ENCODE peak calls at places on chromosomes 5 and 9, in nine cellular contexts. One of them, this sample, is unnamed.

GRCh38 chr9:71036501-71036900 is 84.9 kb downstream of the TRPM3 start:
- DNase-seq in NCI-H2171 treated with DMSO at 0.1 percent for 48 hours: peak
- DNase-seq in substantia nigra: no peak
- DNase-seq in T-helper 9 cell: no peak
- DNase-seq in GM12865: no peak
- DNase-seq in NCI-H1092 treated with DMSO at 0.1 percent for 48 hours: peak
- DNase-seq in EL: peak
- DNase-seq in sigmoid colon: no peak
- DNase-seq in suprapubic skin: no peak
- DNase-seq in this sample: no peak

GRCh38 chr5:67350600-67351315 is 154.2 kb upstream of the CD180 start:
- DNase-seq in NCI-H2171 treated with DMSO at 0.1 percent for 48 hours: peak
- DNase-seq in substantia nigra: no peak
- DNase-seq in T-helper 9 cell: no peak
- DNase-seq in GM12865: no peak
- DNase-seq in NCI-H1092 treated with DMSO at 0.1 percent for 48 hours: peak
- DNase-seq in EL: no peak
- DNase-seq in sigmoid colon: peak
- DNase-seq in suprapubic skin: no peak
- DNase-seq in this sample: no peak

GRCh38 chr5:137995077-137995746 is 37.7 kb downstream of the FAM13B start:
- DNase-seq in NCI-H2171 treated with DMSO at 0.1 percent for 48 hours: no peak
- DNase-seq in substantia nigra: no peak
- DNase-seq in T-helper 9 cell: no peak
- DNase-seq in GM12865: no peak
- DNase-seq in NCI-H1092 treated with DMSO at 0.1 percent for 48 hours: no peak
- DNase-seq in EL: peak
- DNase-seq in sigmoid colon: no peak
- DNase-seq in suprapubic skin: no peak
- DNase-seq in this sample: no peak

GRCh38 chr5:34535944-34536628 is 120.0 kb upstream of the RAI14 start:
- DNase-seq in NCI-H2171 treated with DMSO at 0.1 percent for 48 hours: no peak
- DNase-seq in substantia nigra: no peak
- DNase-seq in T-helper 9 cell: no peak
- DNase-seq in GM12865: no peak
- DNase-seq in NCI-H1092 treated with DMSO at 0.1 percent for 48 hours: no peak
- DNase-seq in EL: no peak
- DNase-seq in sigmoid colon: no peak
- DNase-seq in suprapubic skin: no peak
- DNase-seq in this sample: no peak

GRCh38 chr9:86082870-86083269 is 16.5 kb downstream of the GOLM1 start:
- DNase-seq in NCI-H2171 treated with DMSO at 0.1 percent for 48 hours: peak
- DNase-seq in substantia nigra: no peak
- DNase-seq in T-helper 9 cell: no peak
- DNase-seq in GM12865: no peak
- DNase-seq in NCI-H1092 treated with DMSO at 0.1 percent for 48 hours: peak
- DNase-seq in EL: no peak
- DNase-seq in sigmoid colon: no peak
- DNase-seq in suprapubic skin: no peak
- DNase-seq in this sample: no peak

GRCh38 chr5:106258591-106259125 is 1412.1 kb downstream of the EFNA5 start:
- DNase-seq in NCI-H2171 treated with DMSO at 0.1 percent for 48 hours: no peak
- DNase-seq in substantia nigra: no peak
- DNase-seq in T-helper 9 cell: no peak
- DNase-seq in GM12865: no peak
- DNase-seq in NCI-H1092 treated with DMSO at 0.1 percent for 48 hours: no peak
- DNase-seq in EL: no peak
- DNase-seq in sigmoid colon: no peak
- DNase-seq in suprapubic skin: no peak
- DNase-seq in this sample: no peak

GRCh38 chr9:95383198-95383673 is 65.7 kb upstream of the FANCC start:
- DNase-seq in NCI-H2171 treated with DMSO at 0.1 percent for 48 hours: no peak
- DNase-seq in substantia nigra: no peak
- DNase-seq in T-helper 9 cell: no peak
- DNase-seq in GM12865: no peak
- DNase-seq in NCI-H1092 treated with DMSO at 0.1 percent for 48 hours: no peak
- DNase-seq in EL: peak
- DNase-seq in sigmoid colon: no peak
- DNase-seq in suprapubic skin: no peak
- DNase-seq in this sample: no peak

GRCh38 chr5:90793183-90793582 is 234.6 kb downstream of the ADGRV1 start:
- DNase-seq in NCI-H2171 treated with DMSO at 0.1 percent for 48 hours: no peak
- DNase-seq in substantia nigra: no peak
- DNase-seq in T-helper 9 cell: no peak
- DNase-seq in GM12865: no peak
- DNase-seq in NCI-H1092 treated with DMSO at 0.1 percent for 48 hours: no peak
- DNase-seq in EL: no peak
- DNase-seq in sigmoid colon: no peak
- DNase-seq in suprapubic skin: no peak
- DNase-seq in this sample: no peak

GRCh38 chr9:21144620-21145019 is 3.0 kb upstream of the IFNW1 start:
- DNase-seq in NCI-H2171 treated with DMSO at 0.1 percent for 48 hours: no peak
- DNase-seq in substantia nigra: no peak
- DNase-seq in T-helper 9 cell: no peak
- DNase-seq in GM12865: peak
- DNase-seq in NCI-H1092 treated with DMSO at 0.1 percent for 48 hours: no peak
- DNase-seq in EL: no peak
- DNase-seq in sigmoid colon: no peak
- DNase-seq in suprapubic skin: no peak
- DNase-seq in this sample: no peak

GRCh38 chr5:36875789-36876388 is 680 bp upstream of the NIPBL start:
- DNase-seq in NCI-H2171 treated with DMSO at 0.1 percent for 48 hours: peak
- DNase-seq in substantia nigra: peak
- DNase-seq in T-helper 9 cell: peak
- DNase-seq in GM12865: peak
- DNase-seq in NCI-H1092 treated with DMSO at 0.1 percent for 48 hours: peak
- DNase-seq in EL: peak
- DNase-seq in sigmoid colon: peak
- DNase-seq in suprapubic skin: peak
- DNase-seq in this sample: peak

GRCh38 chr9:1083325-1083913 is 33.3 kb downstream of the DMRT2 start:
- DNase-seq in NCI-H2171 treated with DMSO at 0.1 percent for 48 hours: peak
- DNase-seq in substantia nigra: peak
- DNase-seq in T-helper 9 cell: no peak
- DNase-seq in GM12865: no peak
- DNase-seq in NCI-H1092 treated with DMSO at 0.1 percent for 48 hours: no peak
- DNase-seq in EL: peak
- DNase-seq in sigmoid colon: no peak
- DNase-seq in suprapubic skin: peak
- DNase-seq in this sample: no peak

GRCh38 chr5:16502866-16503265 is 37.3 kb upstream of the ZNF622 start:
- DNase-seq in NCI-H2171 treated with DMSO at 0.1 percent for 48 hours: no peak
- DNase-seq in substantia nigra: no peak
- DNase-seq in T-helper 9 cell: no peak
- DNase-seq in GM12865: no peak
- DNase-seq in NCI-H1092 treated with DMSO at 0.1 percent for 48 hours: no peak
- DNase-seq in EL: peak
- DNase-seq in sigmoid colon: no peak
- DNase-seq in suprapubic skin: no peak
- DNase-seq in this sample: no peak

GRCh38 chr5:27706832-27707231 is 668.4 kb upstream of the CDH9 start:
- DNase-seq in NCI-H2171 treated with DMSO at 0.1 percent for 48 hours: no peak
- DNase-seq in substantia nigra: no peak
- DNase-seq in T-helper 9 cell: no peak
- DNase-seq in GM12865: no peak
- DNase-seq in NCI-H1092 treated with DMSO at 0.1 percent for 48 hours: no peak
- DNase-seq in EL: no peak
- DNase-seq in sigmoid colon: no peak
- DNase-seq in suprapubic skin: no peak
- DNase-seq in this sample: no peak

GRCh38 chr5:119943148-119943547 is 313.8 kb downstream of the FAM170A start:
- DNase-seq in NCI-H2171 treated with DMSO at 0.1 percent for 48 hours: no peak
- DNase-seq in substantia nigra: no peak
- DNase-seq in T-helper 9 cell: no peak
- DNase-seq in GM12865: no peak
- DNase-seq in NCI-H1092 treated with DMSO at 0.1 percent for 48 hours: no peak
- DNase-seq in EL: peak
- DNase-seq in sigmoid colon: no peak
- DNase-seq in suprapubic skin: no peak
- DNase-seq in this sample: no peak

GRCh38 chr9:121699271-121700164 is 48.1 kb downstream of the DAB2IP start:
- DNase-seq in NCI-H2171 treated with DMSO at 0.1 percent for 48 hours: no peak
- DNase-seq in substantia nigra: no peak
- DNase-seq in T-helper 9 cell: no peak
- DNase-seq in GM12865: peak
- DNase-seq in NCI-H1092 treated with DMSO at 0.1 percent for 48 hours: peak
- DNase-seq in EL: peak
- DNase-seq in sigmoid colon: peak
- DNase-seq in suprapubic skin: peak
- DNase-seq in this sample: peak

GRCh38 chr5:177453852-177454396 is 7.3 kb downstream of the PRR7 start:
- DNase-seq in NCI-H2171 treated with DMSO at 0.1 percent for 48 hours: peak
- DNase-seq in substantia nigra: no peak
- DNase-seq in T-helper 9 cell: no peak
- DNase-seq in GM12865: no peak
- DNase-seq in NCI-H1092 treated with DMSO at 0.1 percent for 48 hours: no peak
- DNase-seq in EL: no peak
- DNase-seq in sigmoid colon: peak
- DNase-seq in suprapubic skin: no peak
- DNase-seq in this sample: no peak

GRCh38 chr9:69265891-69266290 is 59.1 kb upstream of the ENTREP1 start:
- DNase-seq in NCI-H2171 treated with DMSO at 0.1 percent for 48 hours: no peak
- DNase-seq in substantia nigra: no peak
- DNase-seq in T-helper 9 cell: no peak
- DNase-seq in GM12865: no peak
- DNase-seq in NCI-H1092 treated with DMSO at 0.1 percent for 48 hours: no peak
- DNase-seq in EL: peak
- DNase-seq in sigmoid colon: no peak
- DNase-seq in suprapubic skin: no peak
- DNase-seq in this sample: no peak

GRCh38 chr5:67693956-67694564 is 497.5 kb upstream of the CD180 start:
- DNase-seq in NCI-H2171 treated with DMSO at 0.1 percent for 48 hours: no peak
- DNase-seq in substantia nigra: no peak
- DNase-seq in T-helper 9 cell: no peak
- DNase-seq in GM12865: no peak
- DNase-seq in NCI-H1092 treated with DMSO at 0.1 percent for 48 hours: no peak
- DNase-seq in EL: peak
- DNase-seq in sigmoid colon: peak
- DNase-seq in suprapubic skin: peak
- DNase-seq in this sample: no peak

GRCh38 chr9:69905291-69905690 is 84.7 kb downstream of the CFAP95 start:
- DNase-seq in NCI-H2171 treated with DMSO at 0.1 percent for 48 hours: no peak
- DNase-seq in substantia nigra: no peak
- DNase-seq in T-helper 9 cell: no peak
- DNase-seq in GM12865: no peak
- DNase-seq in NCI-H1092 treated with DMSO at 0.1 percent for 48 hours: no peak
- DNase-seq in EL: peak
- DNase-seq in sigmoid colon: no peak
- DNase-seq in suprapubic skin: no peak
- DNase-seq in this sample: no peak

GRCh38 chr5:52692039-52692438 is 95.7 kb upstream of the ITGA1 start:
- DNase-seq in NCI-H2171 treated with DMSO at 0.1 percent for 48 hours: no peak
- DNase-seq in substantia nigra: no peak
- DNase-seq in T-helper 9 cell: no peak
- DNase-seq in GM12865: no peak
- DNase-seq in NCI-H1092 treated with DMSO at 0.1 percent for 48 hours: no peak
- DNase-seq in EL: peak
- DNase-seq in sigmoid colon: no peak
- DNase-seq in suprapubic skin: no peak
- DNase-seq in this sample: no peak

GRCh38 chr5:136028782-136029742 is at the start of gene TGFBI:
- DNase-seq in NCI-H2171 treated with DMSO at 0.1 percent for 48 hours: no peak
- DNase-seq in substantia nigra: no peak
- DNase-seq in T-helper 9 cell: peak
- DNase-seq in GM12865: peak
- DNase-seq in NCI-H1092 treated with DMSO at 0.1 percent for 48 hours: no peak
- DNase-seq in EL: peak
- DNase-seq in sigmoid colon: peak
- DNase-seq in suprapubic skin: peak
- DNase-seq in this sample: peak

GRCh38 chr9:35661756-35662350 is 3.1 kb downstream of the ARHGEF39 start:
- DNase-seq in NCI-H2171 treated with DMSO at 0.1 percent for 48 hours: no peak
- DNase-seq in substantia nigra: no peak
- DNase-seq in T-helper 9 cell: peak
- DNase-seq in GM12865: no peak
- DNase-seq in NCI-H1092 treated with DMSO at 0.1 percent for 48 hours: no peak
- DNase-seq in EL: no peak
- DNase-seq in sigmoid colon: no peak
- DNase-seq in suprapubic skin: no peak
- DNase-seq in this sample: no peak

GRCh38 chr9:130640681-130641080 is 23.7 kb upstream of the PRDM12 start:
- DNase-seq in NCI-H2171 treated with DMSO at 0.1 percent for 48 hours: no peak
- DNase-seq in substantia nigra: no peak
- DNase-seq in T-helper 9 cell: no peak
- DNase-seq in GM12865: no peak
- DNase-seq in NCI-H1092 treated with DMSO at 0.1 percent for 48 hours: no peak
- DNase-seq in EL: no peak
- DNase-seq in sigmoid colon: no peak
- DNase-seq in suprapubic skin: no peak
- DNase-seq in this sample: no peak

GRCh38 chr5:41181691-41182564 is 31.4 kb downstream of the C6 start:
- DNase-seq in NCI-H2171 treated with DMSO at 0.1 percent for 48 hours: no peak
- DNase-seq in substantia nigra: no peak
- DNase-seq in T-helper 9 cell: no peak
- DNase-seq in GM12865: no peak
- DNase-seq in NCI-H1092 treated with DMSO at 0.1 percent for 48 hours: no peak
- DNase-seq in EL: no peak
- DNase-seq in sigmoid colon: no peak
- DNase-seq in suprapubic skin: no peak
- DNase-seq in this sample: no peak

GRCh38 chr5:157167219-157167621 is 1.2 kb upstream of the GARIN3 start:
- DNase-seq in NCI-H2171 treated with DMSO at 0.1 percent for 48 hours: no peak
- DNase-seq in substantia nigra: no peak
- DNase-seq in T-helper 9 cell: no peak
- DNase-seq in GM12865: peak
- DNase-seq in NCI-H1092 treated with DMSO at 0.1 percent for 48 hours: no peak
- DNase-seq in EL: peak
- DNase-seq in sigmoid colon: no peak
- DNase-seq in suprapubic skin: no peak
- DNase-seq in this sample: no peak

GRCh38 chr9:127931092-127931881 is 710 bp upstream of the PIP5KL1 start:
- DNase-seq in NCI-H2171 treated with DMSO at 0.1 percent for 48 hours: peak
- DNase-seq in substantia nigra: no peak
- DNase-seq in T-helper 9 cell: no peak
- DNase-seq in GM12865: peak
- DNase-seq in NCI-H1092 treated with DMSO at 0.1 percent for 48 hours: no peak
- DNase-seq in EL: peak
- DNase-seq in sigmoid colon: no peak
- DNase-seq in suprapubic skin: no peak
- DNase-seq in this sample: peak

GRCh38 chr5:149762958-149763630 is 33.0 kb downstream of the PPARGC1B start:
- DNase-seq in NCI-H2171 treated with DMSO at 0.1 percent for 48 hours: no peak
- DNase-seq in substantia nigra: no peak
- DNase-seq in T-helper 9 cell: no peak
- DNase-seq in GM12865: no peak
- DNase-seq in NCI-H1092 treated with DMSO at 0.1 percent for 48 hours: no peak
- DNase-seq in EL: no peak
- DNase-seq in sigmoid colon: no peak
- DNase-seq in suprapubic skin: no peak
- DNase-seq in this sample: no peak

GRCh38 chr9:22469928-22470544 is 23.4 kb downstream of the DMRTA1 start:
- DNase-seq in NCI-H2171 treated with DMSO at 0.1 percent for 48 hours: peak
- DNase-seq in substantia nigra: peak
- DNase-seq in T-helper 9 cell: no peak
- DNase-seq in GM12865: peak
- DNase-seq in NCI-H1092 treated with DMSO at 0.1 percent for 48 hours: peak
- DNase-seq in EL: peak
- DNase-seq in sigmoid colon: no peak
- DNase-seq in suprapubic skin: no peak
- DNase-seq in this sample: no peak

GRCh38 chr9:88587182-88587581 is 52.2 kb downstream of the NXNL2 start:
- DNase-seq in NCI-H2171 treated with DMSO at 0.1 percent for 48 hours: no peak
- DNase-seq in substantia nigra: no peak
- DNase-seq in T-helper 9 cell: no peak
- DNase-seq in GM12865: no peak
- DNase-seq in NCI-H1092 treated with DMSO at 0.1 percent for 48 hours: no peak
- DNase-seq in EL: peak
- DNase-seq in sigmoid colon: no peak
- DNase-seq in suprapubic skin: no peak
- DNase-seq in this sample: no peak

This sample was measured in GM20000.